ENCODE peak calls at places on chromosomes 4 and X, in nine cellular contexts. One of them, this sample, is unnamed.

GRCh38 chr4:85825937-85826678 is 351.2 kb downstream of the ARHGAP24 start:
- DNase-seq in fibroblast of lung: peak
- DNase-seq in foreskin fibroblast: peak
- DNase-seq in coronary artery: peak
- DNase-seq in glutamatergic neuron: peak
- DNase-seq in WERI-Rb-1: peak
- DNase-seq in endothelial cell: peak
- DNase-seq in IMR-90: peak
- DNase-seq in dorsolateral prefrontal cortex: no peak
- DNase-seq in this sample: no peak

GRCh38 chrX:19593684-19594083 is 78.4 kb upstream of the MAP3K15 start:
- DNase-seq in coronary artery: no peak
- DNase-seq in IMR-90: peak
- DNase-seq in WERI-Rb-1: peak
- DNase-seq in fibroblast of lung: peak
- DNase-seq in dorsolateral prefrontal cortex: no peak
- DNase-seq in glutamatergic neuron: no peak
- DNase-seq in foreskin fibroblast: peak
- DNase-seq in endothelial cell: no peak
- DNase-seq in this sample: no peak

GRCh38 chr4:85823295-85823694 is 348.3 kb downstream of the ARHGAP24 start:
- DNase-seq in fibroblast of lung: peak
- DNase-seq in IMR-90: peak
- DNase-seq in foreskin fibroblast: peak
- DNase-seq in dorsolateral prefrontal cortex: no peak
- DNase-seq in glutamatergic neuron: peak
- DNase-seq in coronary artery: no peak
- DNase-seq in WERI-Rb-1: no peak
- DNase-seq in endothelial cell: no peak
- DNase-seq in this sample: no peak

GRCh38 chrX:13341491-13342101 is 21.7 kb upstream of the ATXN3L start:
- DNase-seq in dorsolateral prefrontal cortex: no peak
- DNase-seq in foreskin fibroblast: peak
- DNase-seq in glutamatergic neuron: no peak
- DNase-seq in endothelial cell: no peak
- DNase-seq in fibroblast of lung: no peak
- DNase-seq in coronary artery: no peak
- DNase-seq in WERI-Rb-1: no peak
- DNase-seq in IMR-90: peak
- DNase-seq in this sample: no peak

GRCh38 chr4:41287005-41287404 is 30.3 kb downstream of the UCHL1 start:
- DNase-seq in fibroblast of lung: peak
- DNase-seq in glutamatergic neuron: no peak
- DNase-seq in coronary artery: no peak
- DNase-seq in foreskin fibroblast: peak
- DNase-seq in IMR-90: peak
- DNase-seq in dorsolateral prefrontal cortex: no peak
- DNase-seq in WERI-Rb-1: no peak
- DNase-seq in endothelial cell: no peak
- DNase-seq in this sample: no peak

GRCh38 chr4:92060333-92060732 is 243.4 kb upstream of the GRID2 start:
- DNase-seq in foreskin fibroblast: no peak
- DNase-seq in dorsolateral prefrontal cortex: no peak
- DNase-seq in fibroblast of lung: no peak
- DNase-seq in glutamatergic neuron: no peak
- DNase-seq in WERI-Rb-1: peak
- DNase-seq in endothelial cell: no peak
- DNase-seq in coronary artery: no peak
- DNase-seq in IMR-90: no peak
- DNase-seq in this sample: no peak

GRCh38 chrX:103919336-103919682 is 43.1 kb upstream of the TMSB15B start:
- DNase-seq in foreskin fibroblast: peak
- DNase-seq in WERI-Rb-1: peak
- DNase-seq in coronary artery: no peak
- DNase-seq in glutamatergic neuron: no peak
- DNase-seq in endothelial cell: no peak
- DNase-seq in dorsolateral prefrontal cortex: no peak
- DNase-seq in fibroblast of lung: peak
- DNase-seq in IMR-90: peak
- DNase-seq in this sample: no peak

GRCh38 chrX:30793075-30793766 is 95.8 kb downstream of the TAB3 start:
- DNase-seq in coronary artery: no peak
- DNase-seq in foreskin fibroblast: no peak
- DNase-seq in glutamatergic neuron: no peak
- DNase-seq in dorsolateral prefrontal cortex: no peak
- DNase-seq in fibroblast of lung: no peak
- DNase-seq in IMR-90: no peak
- DNase-seq in endothelial cell: no peak
- DNase-seq in WERI-Rb-1: no peak
- DNase-seq in this sample: no peak

GRCh38 chr4:100086766-100087431 is 103.4 kb downstream of the DDIT4L start:
- DNase-seq in fibroblast of lung: no peak
- DNase-seq in IMR-90: no peak
- DNase-seq in coronary artery: no peak
- DNase-seq in glutamatergic neuron: no peak
- DNase-seq in foreskin fibroblast: peak
- DNase-seq in WERI-Rb-1: no peak
- DNase-seq in endothelial cell: no peak
- DNase-seq in dorsolateral prefrontal cortex: no peak
- DNase-seq in this sample: no peak

DNA sequence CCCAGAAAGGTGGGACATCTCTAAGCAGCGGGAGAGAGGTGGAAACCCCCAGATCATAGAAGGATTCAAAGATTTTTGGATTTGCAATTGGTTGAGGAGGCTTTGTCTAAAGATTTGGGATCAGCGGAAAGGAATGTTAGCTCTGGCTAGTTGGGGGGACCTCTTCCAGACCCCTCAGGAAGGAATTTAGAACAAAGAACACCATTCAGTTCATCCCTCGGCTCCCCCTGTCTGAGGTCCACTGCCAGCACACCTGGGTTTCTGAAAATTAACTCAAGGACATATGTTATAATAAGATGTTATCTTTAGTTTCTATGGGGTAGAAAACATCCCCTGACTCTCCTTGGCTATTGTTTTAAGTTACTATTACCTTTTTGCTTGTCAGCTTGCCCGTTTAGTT is 163.6 kb downstream of the CEP135 start:
- DNase-seq in fibroblast of lung: no peak
- DNase-seq in coronary artery: no peak
- DNase-seq in WERI-Rb-1: no peak
- DNase-seq in dorsolateral prefrontal cortex: no peak
- DNase-seq in glutamatergic neuron: no peak
- DNase-seq in foreskin fibroblast: no peak
- DNase-seq in IMR-90: no peak
- DNase-seq in endothelial cell: no peak
- DNase-seq in this sample: no peak
- TF ChIP-seq CTCF in fibroblast of lung: no peak
- TF ChIP-seq CTCF in coronary artery: no peak
- TF ChIP-seq CTCF in WERI-Rb-1: peak
- TF ChIP-seq CTCF in dorsolateral prefrontal cortex: no peak
- TF ChIP-seq CTCF in glutamatergic neuron: no peak
- TF ChIP-seq CTCF in foreskin fibroblast: no peak
- TF ChIP-seq CTCF in IMR-90: no peak
- TF ChIP-seq CTCF in endothelial cell: peak
- TF ChIP-seq CTCF in this sample: no peak

GRCh38 chr4:186128842-186129241 is 24.3 kb downstream of the FAM149A start:
- DNase-seq in WERI-Rb-1: no peak
- DNase-seq in coronary artery: no peak
- DNase-seq in foreskin fibroblast: no peak
- DNase-seq in endothelial cell: no peak
- DNase-seq in IMR-90: no peak
- DNase-seq in fibroblast of lung: no peak
- DNase-seq in glutamatergic neuron: no peak
- DNase-seq in dorsolateral prefrontal cortex: no peak
- DNase-seq in this sample: no peak

GRCh38 chr4:186137193-186137792 is 32.8 kb downstream of the FAM149A start:
- DNase-seq in dorsolateral prefrontal cortex: no peak
- DNase-seq in fibroblast of lung: peak
- DNase-seq in WERI-Rb-1: no peak
- DNase-seq in coronary artery: no peak
- DNase-seq in glutamatergic neuron: no peak
- DNase-seq in endothelial cell: no peak
- DNase-seq in foreskin fibroblast: peak
- DNase-seq in IMR-90: peak
- DNase-seq in this sample: no peak

GRCh38 chr4:186134254-186134653 is 29.8 kb downstream of the FAM149A start:
- DNase-seq in WERI-Rb-1: no peak
- DNase-seq in fibroblast of lung: no peak
- DNase-seq in foreskin fibroblast: no peak
- DNase-seq in endothelial cell: no peak
- DNase-seq in IMR-90: no peak
- DNase-seq in coronary artery: no peak
- DNase-seq in glutamatergic neuron: no peak
- DNase-seq in dorsolateral prefrontal cortex: no peak
- DNase-seq in this sample: no peak

GRCh38 chr4:186131935-186132334 is 27.4 kb downstream of the FAM149A start:
- DNase-seq in WERI-Rb-1: no peak
- DNase-seq in fibroblast of lung: no peak
- DNase-seq in foreskin fibroblast: no peak
- DNase-seq in coronary artery: no peak
- DNase-seq in dorsolateral prefrontal cortex: no peak
- DNase-seq in endothelial cell: no peak
- DNase-seq in glutamatergic neuron: no peak
- DNase-seq in IMR-90: no peak
- DNase-seq in this sample: no peak

DNA sequence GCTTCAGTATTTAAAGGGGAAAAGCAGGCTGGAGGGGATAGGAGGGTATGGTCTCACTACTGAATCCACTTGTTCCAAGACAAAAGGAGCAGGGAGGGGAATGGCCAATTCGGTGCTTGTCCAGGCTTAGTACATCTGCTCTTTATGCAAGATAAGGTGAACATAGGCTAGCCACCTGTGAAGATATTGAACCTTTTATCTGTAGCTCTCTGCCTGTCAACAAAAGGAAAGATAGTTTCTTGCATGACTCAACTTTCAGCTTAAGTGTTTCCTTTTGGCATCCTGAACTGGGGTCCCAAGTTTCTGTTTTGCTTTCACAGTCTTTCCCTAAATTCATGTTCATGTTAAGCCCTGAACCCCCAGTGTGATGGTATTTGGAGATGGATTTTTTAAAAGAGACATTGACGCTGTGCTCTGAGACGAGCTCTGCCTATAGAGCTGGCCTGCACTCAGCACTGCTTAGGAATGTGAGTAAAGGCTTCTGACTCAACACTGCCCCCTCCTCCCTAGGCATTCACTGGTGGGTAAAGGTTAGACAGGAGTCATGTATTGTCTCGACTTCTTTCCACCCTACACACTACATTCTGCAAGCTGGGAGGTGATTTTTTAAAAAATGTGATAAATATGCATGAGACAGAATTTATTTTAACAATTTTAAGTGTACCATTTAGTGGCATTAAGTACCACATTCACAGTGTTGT is 28.2 kb downstream of the FAM149A start:
- DNase-seq in foreskin fibroblast: peak
- DNase-seq in IMR-90: peak
- DNase-seq in glutamatergic neuron: no peak
- DNase-seq in WERI-Rb-1: no peak
- DNase-seq in fibroblast of lung: peak
- DNase-seq in endothelial cell: peak
- DNase-seq in coronary artery: no peak
- DNase-seq in dorsolateral prefrontal cortex: no peak
- DNase-seq in this sample: no peak
- TF ChIP-seq CTCF in foreskin fibroblast: no peak
- TF ChIP-seq CTCF in IMR-90: peak
- TF ChIP-seq CTCF in glutamatergic neuron: no peak
- TF ChIP-seq CTCF in WERI-Rb-1: peak
- TF ChIP-seq CTCF in fibroblast of lung: no peak
- TF ChIP-seq CTCF in endothelial cell: no peak
- TF ChIP-seq CTCF in coronary artery: no peak
- TF ChIP-seq CTCF in dorsolateral prefrontal cortex: no peak
- TF ChIP-seq CTCF in this sample: no peak

GRCh38 chr4:151676301-151676700 is 84.5 kb downstream of the GATB start:
- DNase-seq in WERI-Rb-1: no peak
- DNase-seq in IMR-90: peak
- DNase-seq in endothelial cell: no peak
- DNase-seq in dorsolateral prefrontal cortex: no peak
- DNase-seq in glutamatergic neuron: no peak
- DNase-seq in fibroblast of lung: peak
- DNase-seq in foreskin fibroblast: peak
- DNase-seq in coronary artery: no peak
- DNase-seq in this sample: peak

GRCh38 chr4:151673913-151674520 is 86.8 kb downstream of the GATB start:
- DNase-seq in endothelial cell: no peak
- DNase-seq in dorsolateral prefrontal cortex: no peak
- DNase-seq in glutamatergic neuron: no peak
- DNase-seq in IMR-90: no peak
- DNase-seq in foreskin fibroblast: no peak
- DNase-seq in WERI-Rb-1: no peak
- DNase-seq in coronary artery: no peak
- DNase-seq in fibroblast of lung: no peak
- DNase-seq in this sample: no peak

GRCh38 chr4:151675366-151676060 is 85.3 kb downstream of the GATB start:
- DNase-seq in foreskin fibroblast: no peak
- DNase-seq in dorsolateral prefrontal cortex: no peak
- DNase-seq in coronary artery: no peak
- DNase-seq in glutamatergic neuron: no peak
- DNase-seq in WERI-Rb-1: peak
- DNase-seq in fibroblast of lung: no peak
- DNase-seq in IMR-90: no peak
- DNase-seq in endothelial cell: no peak
- DNase-seq in this sample: no peak

GRCh38 chr4:151672996-151673395 is 87.8 kb downstream of the GATB start:
- DNase-seq in dorsolateral prefrontal cortex: no peak
- DNase-seq in WERI-Rb-1: no peak
- DNase-seq in coronary artery: no peak
- DNase-seq in fibroblast of lung: no peak
- DNase-seq in endothelial cell: no peak
- DNase-seq in IMR-90: no peak
- DNase-seq in glutamatergic neuron: no peak
- DNase-seq in foreskin fibroblast: no peak
- DNase-seq in this sample: no peak

GRCh38 chr4:151674804-151675290 is 86.0 kb downstream of the GATB start:
- DNase-seq in fibroblast of lung: peak
- DNase-seq in coronary artery: no peak
- DNase-seq in dorsolateral prefrontal cortex: peak
- DNase-seq in WERI-Rb-1: peak
- DNase-seq in endothelial cell: peak
- DNase-seq in IMR-90: no peak
- DNase-seq in glutamatergic neuron: peak
- DNase-seq in foreskin fibroblast: peak
- DNase-seq in this sample: no peak
- TF ChIP-seq CTCF in fibroblast of lung: no peak
- TF ChIP-seq CTCF in coronary artery: no peak
- TF ChIP-seq CTCF in dorsolateral prefrontal cortex: no peak
- TF ChIP-seq CTCF in WERI-Rb-1: no peak
- TF ChIP-seq CTCF in endothelial cell: no peak
- TF ChIP-seq CTCF in IMR-90: no peak
- TF ChIP-seq CTCF in glutamatergic neuron: no peak
- TF ChIP-seq CTCF in foreskin fibroblast: no peak
- TF ChIP-seq CTCF in this sample: no peak

DNA sequence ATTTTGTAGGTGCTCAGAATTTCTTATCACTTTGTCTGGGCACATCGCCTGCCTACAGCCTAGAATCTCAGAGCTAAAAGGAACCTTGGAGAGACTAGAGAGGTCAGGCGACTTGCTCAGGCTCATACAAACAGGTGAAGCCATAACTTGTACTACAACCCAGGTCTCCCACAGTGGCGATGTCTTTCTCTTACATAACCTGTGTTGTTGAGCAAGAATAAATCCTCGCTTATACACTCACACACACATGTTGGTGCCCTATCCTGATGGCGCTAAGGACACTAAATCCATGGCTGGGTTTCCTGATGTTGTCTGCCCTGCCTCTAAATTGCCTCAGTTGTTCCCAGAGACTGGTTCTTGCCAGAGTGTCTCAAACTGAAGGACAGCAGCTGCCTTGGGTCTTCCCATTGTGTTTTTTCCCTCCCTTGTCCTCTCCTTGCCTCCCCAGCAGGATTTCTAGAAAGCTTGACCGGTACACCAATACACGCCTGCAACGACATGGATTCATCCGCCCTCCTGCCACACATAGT is 1.6 kb downstream of the TSC22D3 start:
- DNase-seq in dorsolateral prefrontal cortex: no peak
- DNase-seq in glutamatergic neuron: no peak
- DNase-seq in coronary artery: no peak
- DNase-seq in endothelial cell: no peak
- DNase-seq in fibroblast of lung: no peak
- DNase-seq in WERI-Rb-1: no peak
- DNase-seq in foreskin fibroblast: no peak
- DNase-seq in IMR-90: no peak
- DNase-seq in this sample: no peak
- TF ChIP-seq CTCF in dorsolateral prefrontal cortex: no peak
- TF ChIP-seq CTCF in glutamatergic neuron: no peak
- TF ChIP-seq CTCF in coronary artery: no peak
- TF ChIP-seq CTCF in endothelial cell: no peak
- TF ChIP-seq CTCF in fibroblast of lung: no peak
- TF ChIP-seq CTCF in WERI-Rb-1: no peak
- TF ChIP-seq CTCF in foreskin fibroblast: no peak
- TF ChIP-seq CTCF in IMR-90: no peak
- TF ChIP-seq CTCF in this sample: no peak

This sample was measured in omental fat pad.